ENCODE peak calls at places on chromosomes 11 and 22, in four cellular contexts. F is gastrocnemius medialis, E is body of pancreas, J is RWPE2. K is an unnamed sample.

GRCh38 chr11:24779791-24780190 is 282.9 kb downstream of the LUZP2 start:
- DNase-seq in F (no peak), E (no peak), J (no peak), K (no peak)

GRCh38 chr22:27238935-27239510 is 562.5 kb downstream of the MN1 start:
- DNase-seq in F (peak; percentile 36), E (peak; percentile 81), J (peak; percentile 89), K (peak; percentile 87)

GRCh38 chr11:42947405-42947804 is 364.4 kb upstream of the API5 start:
- DNase-seq in F (no peak), E (no peak), J (no peak), K (no peak)

GRCh38 chr11:130514316-130514715 is 65.9 kb downstream of the ADAMTS15 start:
- DNase-seq in F (no peak), E (no peak), J (no peak), K (no peak)

GRCh38 chr11:45933131-45933821 is 10.8 kb downstream of the LARGE2 start:
- DNase-seq in F (no peak), E (peak; percentile 69), J (no peak), K (no peak)

GRCh38 chr11:64450168-64450560 is 91.2 kb downstream of the RPS6KA4 start:
- DNase-seq in F (no peak), E (no peak), J (no peak), K (no peak)

GRCh38 chr11:34308821-34309585 is 48.8 kb downstream of the ABTB2 start:
- DNase-seq in F (peak; percentile 45), E (peak; percentile 28), J (no peak), K (no peak)

GRCh38 chr22:23257889-23258825 is 77.8 kb downstream of the BCR start:
- DNase-seq in F (no peak), E (no peak), J (no peak), K (no peak)

GRCh38 chr22:45497268-45497667 is 5.4 kb upstream of the FBLN1 start:
- DNase-seq in F (no peak), E (no peak), J (no peak), K (no peak)

GRCh38 chr11:93571612-93572011 is 28.4 kb upstream of the SMCO4 start:
- DNase-seq in F (no peak), E (no peak), J (no peak), K (no peak)

GRCh38 chr11:113994077-113994954 is 19.4 kb downstream of the HTR3A start:
- DNase-seq in F (no peak), E (peak; percentile 16), J (no peak), K (no peak)

GRCh38 chr22:38429460-38430128 is 25.4 kb downstream of the KCNJ4 start:
- DNase-seq in F (no peak), E (no peak), J (no peak), K (no peak)

GRCh38 chr11:88666364-88666763 is 328.8 kb upstream of the CTSC start:
- DNase-seq in F (no peak), E (no peak), J (no peak), K (no peak)

GRCh38 chr22:27867958-27868737 is 50.9 kb downstream of the PITPNB start:
- DNase-seq in F (no peak), E (no peak), J (no peak), K (no peak)

GRCh38 chr11:99098751-99099150 is 78.0 kb downstream of the CNTN5 start:
- DNase-seq in F (no peak), E (no peak), J (no peak), K (no peak)

GRCh38 chr22:46580940-46581579 is 39.1 kb upstream of the GRAMD4 start:
- DNase-seq in F (no peak), E (no peak), J (peak; percentile 18), K (no peak)

GRCh38 chr11:67998150-67999045 is 5.5 kb downstream of the UNC93B1 start:
- DNase-seq in F (no peak), E (no peak), J (no peak), K (no peak)

GRCh38 chr11:96715208-96715607 is 325.4 kb downstream of the JRKL start:
- DNase-seq in F (no peak), E (no peak), J (no peak), K (no peak)

GRCh38 chr11:18065572-18065971 is 19.5 kb upstream of the TPH1 start:
- DNase-seq in F (no peak), E (peak; percentile 30), J (no peak), K (no peak)

GRCh38 chr11:18061351-18061750 is 15.3 kb upstream of the TPH1 start:
- DNase-seq in F (no peak), E (no peak), J (no peak), K (no peak)

GRCh38 chr11:18064450-18065048 is 18.5 kb upstream of the TPH1 start:
- DNase-seq in F (no peak), E (peak; percentile 22), J (no peak), K (no peak)

GRCh38 chr11:18064035-18064434 is 18.0 kb upstream of the TPH1 start:
- DNase-seq in F (no peak), E (peak; percentile 73), J (no peak), K (no peak)

DNA sequence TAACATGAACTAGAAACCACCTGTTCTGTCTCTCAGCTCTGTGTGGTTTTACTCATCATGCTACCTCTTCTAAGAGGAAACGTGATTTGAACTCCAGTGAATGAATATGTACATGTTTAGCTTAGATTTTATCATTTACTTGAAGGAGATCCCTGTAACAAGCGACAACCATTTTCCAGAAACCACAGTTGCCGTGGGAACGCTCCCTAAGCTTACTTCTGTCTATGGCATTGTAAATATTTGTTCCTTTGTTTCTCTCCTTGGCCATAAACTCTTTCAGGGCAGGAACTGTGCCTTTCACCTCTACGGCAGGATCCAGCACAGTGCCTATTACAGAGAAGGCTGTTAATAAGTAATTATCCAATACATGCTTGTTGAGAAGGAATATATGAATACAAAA is 17.1 kb upstream of the TPH1 start:
- DNase-seq in F (no peak), E (peak; percentile 53), J (no peak), K (no peak)
- TF ChIP-seq CTCF in F (no peak), E (no peak), J (no peak), K (no peak)

GRCh38 chr11:62680825-62681240 is 2.0 kb upstream of the UBXN1 start:
- DNase-seq in F (peak; percentile 69), E (peak; percentile 76), J (no peak), K (peak; percentile 70)
- TF ChIP-seq CTCF in F (peak; percentile 44), E (peak; percentile 35), J (peak; percentile 70), K (peak; percentile 76)

GRCh38 chr22:44120314-44120704 is 60.4 kb upstream of the PARVG start:
- DNase-seq in F (no peak), E (no peak), J (no peak), K (no peak)
- TF ChIP-seq CTCF in F (no peak), E (no peak), J (no peak), K (no peak)

GRCh38 chr22:42910221-42910942 is 53.3 kb upstream of the ARFGAP3 start:
- DNase-seq in F (peak; percentile 90), E (no peak), J (no peak), K (no peak)
- TF ChIP-seq CTCF in F (peak; percentile 54), E (no peak), J (no peak), K (no peak)